ENCODE peak calls at places on chromosomes 12 and 14, in five cellular contexts. X, V, Y, T and H are unnamed samples.

GRCh38 chr12:117766008-117766407 is 202.8 kb downstream of the KSR2 start:
- DNase-seq in X (no peak), T (no peak), Y (no peak), V (no peak), H (no peak)

GRCh38 chr12:117218149-117218548 is 27.9 kb upstream of the FBXO21 start:
- DNase-seq in V (no peak), Y (no peak), X (no peak), T (no peak), H (no peak)

GRCh38 chr14:53217283-53217994 is 64.3 kb upstream of the DDHD1 start:
- DNase-seq in V (peak; percentile 78), T (peak; percentile 71), Y (peak; percentile 71), X (peak; percentile 76), H (peak; percentile 62)

GRCh38 chr12:45974171-45974719 is 16.1 kb downstream of the SCAF11 start:
- DNase-seq in V (no peak), X (no peak), Y (peak; percentile 27), T (no peak), H (no peak)

GRCh38 chr12:49548822-49549648 is 10.2 kb downstream of the KCNH3 start:
- DNase-seq in X (no peak), T (no peak), Y (peak; percentile 28), V (peak; percentile 54), H (no peak)

GRCh38 chr12:56084958-56085543 is 5.1 kb downstream of the ERBB3 start:
- DNase-seq in X (no peak), T (peak; percentile 57), V (no peak), Y (no peak), H (no peak)

GRCh38 chr14:90034156-90034555 is 27.6 kb upstream of the KCNK13 start:
- DNase-seq in X (no peak), T (no peak), V (no peak), Y (no peak), H (no peak)

GRCh38 chr14:32703246-32703645 is 235.4 kb upstream of the NPAS3 start:
- DNase-seq in Y (peak; percentile 63), T (no peak), X (no peak), V (no peak), H (no peak)

GRCh38 chr12:111439657-111440151 is 34.0 kb downstream of the SH2B3 start:
- DNase-seq in Y (no peak), V (no peak), X (peak; percentile 58), T (no peak), H (no peak)
- H3K27ac ChIP-seq in Y (no peak overlapping the region), V (peak overlapping the region; percentile 60), X (peak overlapping the region; percentile 36), T (no peak overlapping the region), H (peak overlapping the region; percentile 37)

GRCh38 chr14:103275000-103275399 is 59.0 kb upstream of the EIF5 start:
- DNase-seq in Y (no peak), X (no peak), V (no peak), T (no peak), H (no peak)
- H3K27me3 ChIP-seq in Y (peaks cover 23% of the 10 kb centered on the region), X (peaks cover 85% of the 10 kb centered on the region), V (peaks cover 75% of the 10 kb centered on the region), T (no peaks in the 10 kb centered on the region), H (peaks cover 7% of the 10 kb centered on the region)

GRCh38 chr14:61565836-61566536 is 129.3 kb upstream of the HIF1A start:
- DNase-seq in X (no peak), V (no peak), Y (peak; percentile 92), T (peak; percentile 97), H (no peak)

GRCh38 chr14:61565181-61565580 is 130.1 kb upstream of the HIF1A start:
- DNase-seq in X (no peak), V (no peak), Y (peak; percentile 53), T (peak; percentile 63), H (no peak)

GRCh38 chr14:61563162-61563511 is 132.2 kb upstream of the HIF1A start:
- DNase-seq in V (no peak), Y (no peak), X (no peak), T (no peak), H (no peak)

GRCh38 chr14:61563880-61564622 is 131.3 kb upstream of the HIF1A start:
- DNase-seq in T (no peak), X (no peak), Y (no peak), V (no peak), H (no peak)

GRCh38 chr14:61564623-61565091 is 130.7 kb upstream of the HIF1A start:
- DNase-seq in Y (peak; percentile 99), X (no peak), T (peak; percentile 99), V (no peak), H (no peak)
- H3K27ac ChIP-seq in Y (peak overlapping the region; percentile 98), X (no peak overlapping the region), T (peak overlapping the region; percentile 96), V (no peak overlapping the region), H (no peak overlapping the region)

GRCh38 chr12:4285070-4285469 is 11.5 kb downstream of the CCND2 start:
- DNase-seq in V (no peak), Y (no peak), T (no peak), X (no peak), H (no peak)

GRCh38 chr12:4282103-4282891 is 8.7 kb downstream of the CCND2 start:
- DNase-seq in V (no peak), X (no peak), Y (no peak), T (no peak), H (no peak)

GRCh38 chr12:4284306-4284705 is 10.7 kb downstream of the CCND2 start:
- DNase-seq in T (no peak), V (no peak), X (no peak), Y (no peak), H (no peak)

GRCh38 chr12:4282892-4283511 is 9.4 kb downstream of the CCND2 start:
- DNase-seq in X (no peak), Y (no peak), V (no peak), T (no peak), H (no peak)

GRCh38 chr12:4283512-4284255 is 10.1 kb downstream of the CCND2 start:
- DNase-seq in V (no peak), T (no peak), X (no peak), Y (no peak), H (no peak)
- H3K27me3 ChIP-seq in V (no peaks in the 10 kb centered on the region), T (peaks cover 42% of the 10 kb centered on the region), X (no peaks in the 10 kb centered on the region), Y (no peaks in the 10 kb centered on the region), H (no peaks in the 10 kb centered on the region)

DNA sequence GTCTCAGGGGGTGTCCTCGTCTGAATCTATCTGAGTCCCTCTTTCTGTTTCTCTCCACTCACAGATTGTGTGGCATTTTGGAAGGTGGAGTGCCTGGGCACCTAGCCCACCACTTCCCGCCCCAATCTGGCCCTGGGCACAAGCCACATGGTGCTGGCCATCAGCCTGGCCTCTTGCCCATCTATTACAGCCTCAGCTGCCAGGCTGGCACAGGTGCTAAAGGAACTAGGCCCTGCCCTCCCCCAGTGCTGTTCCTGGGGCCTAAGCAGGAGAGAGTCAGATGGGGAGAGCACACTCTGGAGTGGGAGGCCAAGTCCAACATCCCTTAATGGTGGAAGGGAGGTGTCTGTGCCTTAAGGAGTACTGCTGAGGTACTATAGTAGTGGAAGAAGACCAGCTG is 8.3 kb upstream of the CALCOCO1 start:
- DNase-seq in V (peak; percentile 56), Y (no peak), X (no peak), T (no peak), H (no peak)
- H3K27ac ChIP-seq in V (no peak overlapping the region), Y (no peak overlapping the region), X (no peak overlapping the region), T (no peak overlapping the region), H (no peak overlapping the region)

GRCh38 chr12:103712191-103712590 is 125.1 kb downstream of the STAB2 start:
- DNase-seq in X (no peak), Y (no peak), T (no peak), V (no peak), H (no peak)

GRCh38 chr12:103716517-103717196 is 124.4 kb downstream of the NT5DC3 start:
- DNase-seq in V (no peak), X (no peak), T (no peak), Y (no peak), H (no peak)

GRCh38 chr12:103715494-103715893 is 125.5 kb downstream of the NT5DC3 start:
- DNase-seq in V (no peak), Y (no peak), X (no peak), T (no peak), H (no peak)
- H3K27me3 ChIP-seq in V (no peaks in the 10 kb centered on the region), Y (no peaks in the 10 kb centered on the region), X (no peaks in the 10 kb centered on the region), T (peaks cover 62% of the 10 kb centered on the region), H (no peaks in the 10 kb centered on the region)

GRCh38 chr12:91140660-91141045 is 29.4 kb upstream of the LUM start:
- DNase-seq in X (no peak), V (no peak), T (peak; percentile 10), Y (peak; percentile 63), H (no peak)
- H3K27ac ChIP-seq in X (peak overlapping the region; percentile 72), V (no peak overlapping the region), T (no peak overlapping the region), Y (peak overlapping the region; percentile 76), H (no peak overlapping the region)

GRCh38 chr12:1836241-1836803 is 16.0 kb downstream of the LRTM2 start:
- DNase-seq in T (no peak), Y (no peak), V (no peak), X (peak; percentile 55), H (no peak)

GRCh38 chr12:1838994-1839365 is 18.6 kb downstream of the LRTM2 start:
- DNase-seq in T (no peak), V (no peak), X (peak; percentile 46), Y (no peak), H (no peak)

GRCh38 chr12:1836854-1837411 is 16.6 kb downstream of the LRTM2 start:
- DNase-seq in X (peak; percentile 50), T (peak; percentile 17), V (no peak), Y (no peak), H (no peak)

GRCh38 chr12:1838223-1838993 is 18.0 kb downstream of the LRTM2 start:
- DNase-seq in T (no peak), V (no peak), X (peak; percentile 18), Y (peak; percentile 16), H (no peak)

DNA sequence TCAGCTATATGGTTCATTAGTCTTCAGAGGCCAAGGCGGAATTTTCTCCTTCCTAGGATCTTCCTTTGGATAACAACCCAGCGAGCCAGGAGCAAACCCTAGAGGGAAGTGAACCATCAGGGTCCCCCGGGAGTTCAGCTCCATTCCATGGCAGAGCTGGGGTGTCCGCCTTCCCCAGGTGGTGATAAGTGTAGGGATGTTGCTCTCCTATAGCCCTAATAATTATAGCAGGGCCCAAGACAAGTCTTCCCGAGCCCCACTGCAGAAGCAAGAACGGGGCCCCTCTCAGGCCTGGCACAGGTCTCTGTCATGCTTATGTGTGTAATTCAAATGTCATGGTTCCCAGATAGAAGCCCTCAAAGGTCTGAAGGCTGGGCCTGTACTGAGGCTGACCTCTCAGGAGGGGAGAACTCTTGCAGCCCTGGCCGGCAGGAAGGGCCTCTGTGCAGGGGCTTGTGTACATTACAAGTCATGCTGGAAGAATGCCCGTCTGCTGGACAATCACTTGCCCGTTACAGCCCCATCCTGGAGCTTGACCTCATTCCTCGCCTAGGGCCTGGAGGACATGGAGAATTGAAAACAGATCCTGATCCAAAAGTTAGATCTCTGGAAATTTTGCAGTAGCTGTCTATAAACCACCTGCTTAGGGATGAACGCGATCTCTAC is 17.3 kb downstream of the LRTM2 start:
- DNase-seq in V (no peak), Y (peak; percentile 48), T (peak; percentile 35), X (peak; percentile 41), H (no peak)
- H3K27me3 ChIP-seq in V (peaks cover 16% of the 10 kb centered on the region), Y (peaks cover 11% of the 10 kb centered on the region), T (peaks cover 21% of the 10 kb centered on the region), X (peaks cover 5% of the 10 kb centered on the region), H (no peaks in the 10 kb centered on the region)